ENCODE peak calls at places on chromosomes 11 and 22, in four cellular contexts. T is dorsolateral prefrontal cortex, Q is DMS153, H is adipocyte. M is an unnamed sample.

GRCh38 chr22:39138357-39138997 is 14.0 kb downstream of the CBX7 start:
- DNase-seq in T (no peak), Q (no peak), H (no peak), M (no peak)

GRCh38 chr11:2298795-2299747 is 2.6 kb downstream of the C11orf21 start:
- DNase-seq in T (no peak), Q (peak; percentile 53), H (no peak), M (no peak)

GRCh38 chr11:118914178-118914918 is 11.4 kb downstream of the BCL9L start:
- DNase-seq in T (no peak), Q (peak; percentile 36), H (no peak), M (no peak)

GRCh38 chr11:10751581-10751940 is 515 bp downstream of the CTR9 start:
- DNase-seq in T (no peak), Q (no peak), H (peak; percentile 39), M (no peak)

GRCh38 chr22:31350410-31350863 is 4.3 kb upstream of the PATZ1 start:
- DNase-seq in T (no peak), Q (peak; percentile 71), H (no peak), M (no peak)

GRCh38 chr22:39179841-39180335 is 27.4 kb upstream of the CBX7 start:
- DNase-seq in T (no peak), Q (no peak), H (no peak), M (no peak)

GRCh38 chr11:36258730-36259360 is 30.4 kb downstream of the COMMD9 start:
- DNase-seq in T (peak; percentile 60), Q (peak; percentile 11), H (peak; percentile 75), M (peak; percentile 87)

GRCh38 chr11:79276900-79277299 is 163.9 kb downstream of the TENM4 start:
- DNase-seq in T (no peak), Q (no peak), H (no peak), M (no peak)

GRCh38 chr11:84234462-84235202 is 948.5 kb upstream of the CCDC90B start:
- DNase-seq in T (no peak), Q (no peak), H (no peak), M (no peak)

GRCh38 chr11:106471273-106471672 is 393.8 kb downstream of the AASDHPPT start:
- DNase-seq in T (no peak), Q (no peak), H (no peak), M (no peak)

GRCh38 chr22:32708835-32709234 is 92.7 kb upstream of the TIMP3 start:
- DNase-seq in T (no peak), Q (no peak), H (peak; percentile 83), M (peak; percentile 78)

GRCh38 chr22:39237276-39238123 is 7.3 kb downstream of the PDGFB start:
- DNase-seq in T (no peak), Q (peak; percentile 24), H (no peak), M (no peak)

M was measured in GM03348.